ENCODE peak calls at places on chromosome 18, in five cellular contexts. V, H, Y, J and A are unnamed samples.

GRCh38 chr18:30387401-30387800 is 655.1 kb downstream of the DSC3 start:
- DNase-seq in J (no peak), Y (no peak), H (no peak), V (no peak), A (no peak)

GRCh38 chr18:63322908-63323634 is 3.5 kb upstream of the BCL2 start:
- DNase-seq in Y (peak), H (peak), J (peak), V (peak), A (peak)

GRCh38 chr18:12606592-12607315 is 51.2 kb downstream of the SPIRE1 start:
- DNase-seq in Y (peak), J (no peak), H (peak), V (no peak), A (no peak)

GRCh38 chr18:31100598-31101147 is 1.5 kb downstream of the DSC2 start:
- DNase-seq in H (no peak), Y (no peak), V (no peak), J (peak), A (no peak)

GRCh38 chr18:12597775-12598174 is 60.1 kb downstream of the SPIRE1 start:
- DNase-seq in H (no peak), V (no peak), Y (peak), J (no peak), A (no peak)

GRCh38 chr18:69680128-69680527 is 267.5 kb downstream of the CD226 start:
- DNase-seq in J (no peak), H (no peak), Y (no peak), V (no peak), A (no peak)

GRCh38 chr18:13246591-13246990 is 28.0 kb downstream of the LDLRAD4 start:
- DNase-seq in H (no peak), J (no peak), V (no peak), Y (no peak), A (no peak)

GRCh38 chr18:75869197-75869596 is 441.7 kb upstream of the SMIM21 start:
- DNase-seq in Y (no peak), V (no peak), J (no peak), H (no peak), A (no peak)

DNA sequence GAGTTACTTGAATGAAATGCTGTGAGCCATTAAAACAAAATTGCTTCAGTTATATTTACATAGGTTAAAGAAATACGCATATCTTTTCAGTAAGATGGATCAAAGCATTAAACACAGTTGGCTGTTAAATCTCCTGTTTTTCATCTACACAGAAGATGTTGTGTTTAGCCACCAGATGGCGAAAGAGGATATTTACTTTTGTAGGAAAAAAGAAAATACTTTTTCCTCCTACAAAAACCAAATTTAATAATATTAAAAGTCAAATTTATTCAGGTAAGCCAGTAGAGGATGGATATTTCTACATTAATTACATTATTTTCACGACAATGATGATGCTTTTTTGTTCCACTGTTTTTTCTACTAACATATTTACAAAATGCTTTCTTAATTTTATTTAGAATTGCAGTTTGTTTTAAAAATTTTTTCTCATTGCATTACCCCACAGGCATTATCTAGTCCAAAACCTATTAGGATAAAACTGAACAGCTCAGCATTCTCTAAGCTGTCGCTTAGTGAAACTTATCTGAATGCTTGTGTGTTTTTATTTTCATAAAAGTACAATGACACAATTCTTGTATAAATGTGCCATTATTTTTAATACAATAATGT is 173.7 kb downstream of the ASXL3 start:
- DNase-seq in J (no peak), V (peak), H (no peak), Y (peak), A (no peak)
- TF ChIP-seq CTCF in J (peak), V (peak), H (peak), Y (peak), A (no peak)

GRCh38 chr18:68498185-68498584 is 216.7 kb downstream of the TMX3 start:
- DNase-seq in Y (no peak), J (no peak), H (no peak), V (no peak), A (no peak)

GRCh38 chr18:68489018-68489792 is 225.7 kb downstream of the TMX3 start:
- DNase-seq in V (no peak), H (no peak), J (no peak), Y (no peak), A (no peak)

GRCh38 chr18:68500551-68500950 is 214.4 kb downstream of the TMX3 start:
- DNase-seq in J (no peak), H (no peak), V (no peak), Y (no peak), A (no peak)

GRCh38 chr18:68499141-68499540 is 215.8 kb downstream of the TMX3 start:
- DNase-seq in J (no peak), Y (no peak), H (no peak), V (no peak), A (no peak)

GRCh38 chr18:68494802-68495560 is 219.9 kb downstream of the TMX3 start:
- DNase-seq in V (no peak), Y (peak), J (no peak), H (no peak), A (no peak)
- TF ChIP-seq CTCF in V (no peak), Y (no peak), J (no peak), H (no peak), A (no peak)

DNA sequence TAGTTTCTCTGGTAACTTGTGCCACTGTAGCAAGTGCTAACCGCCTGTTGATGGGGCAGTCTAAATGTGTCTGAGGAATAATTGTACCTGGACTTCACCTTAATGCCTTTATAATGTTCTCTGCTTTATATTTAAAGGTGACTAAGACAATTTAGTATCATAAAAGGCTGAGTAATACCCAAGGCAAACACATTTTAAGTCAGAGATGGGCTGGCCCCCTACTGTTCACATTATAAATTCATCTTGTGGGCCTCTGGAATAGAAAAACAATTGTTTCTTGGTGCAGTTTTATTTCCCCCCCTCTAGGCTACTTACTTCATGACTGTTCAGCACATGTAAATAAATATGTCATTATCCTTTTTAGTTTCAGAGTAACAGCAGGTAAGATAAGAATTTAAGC is 559.3 kb upstream of the PIK3C3 start:
- DNase-seq in V (no peak), Y (peak), J (no peak), H (no peak), A (no peak)
- TF ChIP-seq CTCF in V (no peak), Y (peak), J (peak), H (peak), A (no peak)

DNA sequence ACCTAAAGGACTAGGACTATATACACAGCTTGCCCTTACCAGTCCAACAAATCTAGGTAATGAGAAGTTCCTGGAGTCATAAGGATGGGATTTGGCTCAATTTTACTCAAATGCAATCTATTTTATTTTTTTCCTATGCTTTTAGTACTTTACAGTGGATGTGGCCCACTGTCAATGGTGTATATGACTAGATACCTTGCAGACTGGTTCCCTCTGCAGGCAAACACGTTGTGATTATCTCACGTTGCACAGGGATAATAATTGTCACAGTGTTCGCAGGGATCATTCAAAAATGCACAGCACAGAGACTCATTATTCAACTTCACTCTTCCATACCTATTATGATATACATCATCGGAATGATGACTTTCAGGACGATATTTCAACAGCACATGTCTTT is 359.7 kb downstream of the MBD2 start:
- DNase-seq in J (no peak), H (no peak), V (no peak), Y (no peak), A (no peak)
- TF ChIP-seq CTCF in J (no peak), H (peak), V (no peak), Y (no peak), A (no peak)

GRCh38 chr18:77000527-77000926 is 132.1 kb downstream of the MBP start:
- DNase-seq in J (peak), H (no peak), V (peak), Y (peak), A (peak)
- TF ChIP-seq CTCF in J (peak), H (peak), V (peak), Y (peak), A (peak)

GRCh38 chr18:37456395-37456794 is 109.2 kb downstream of the CELF4 start:
- DNase-seq in Y (no peak), H (no peak), V (no peak), J (no peak), A (no peak)
- TF ChIP-seq CTCF in Y (no peak), H (no peak), V (no peak), J (no peak), A (no peak)

GRCh38 chr18:46393230-46393629 is 263.8 kb downstream of the LOXHD1 start:
- DNase-seq in Y (no peak), J (no peak), V (no peak), H (no peak), A (no peak)
- TF ChIP-seq CTCF in Y (no peak), J (no peak), V (peak), H (no peak), A (no peak)

DNA sequence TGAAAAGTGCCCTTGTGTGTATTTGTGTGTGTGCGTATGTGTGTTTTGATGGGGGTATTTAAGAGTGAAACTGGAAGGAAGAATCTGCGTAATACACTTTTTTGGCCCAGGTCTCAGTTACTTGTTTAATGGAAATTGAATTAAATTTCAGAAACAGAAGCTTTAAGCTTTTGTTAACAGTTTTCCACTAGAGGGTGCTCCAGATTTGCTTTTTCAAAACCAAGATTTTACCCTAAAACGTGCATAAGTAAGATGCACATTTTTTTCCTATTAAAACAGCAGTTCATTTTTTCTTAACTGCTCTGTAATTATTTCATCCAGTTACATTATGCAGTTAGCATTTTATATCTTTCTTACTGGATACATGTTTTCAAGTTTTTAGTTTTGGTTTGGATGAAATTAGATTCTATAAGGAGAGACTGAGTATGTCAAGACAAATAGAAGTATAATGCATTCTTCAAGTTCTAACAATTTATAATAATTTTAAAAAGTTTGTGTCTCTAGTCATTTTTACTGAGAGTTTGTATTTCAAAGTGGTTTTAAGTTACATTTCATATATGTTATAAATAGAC is 97.2 kb downstream of the PIK3C3 start:
- DNase-seq in Y (peak), J (no peak), V (no peak), H (no peak), A (no peak)
- TF ChIP-seq CTCF in Y (peak), J (peak), V (no peak), H (peak), A (no peak)

GRCh38 chr18:73924316-73924715 is 223.3 kb downstream of the FBXO15 start:
- DNase-seq in Y (no peak), J (no peak), H (no peak), V (no peak), A (no peak)
- TF ChIP-seq CTCF in Y (no peak), J (no peak), H (no peak), V (no peak), A (no peak)

DNA sequence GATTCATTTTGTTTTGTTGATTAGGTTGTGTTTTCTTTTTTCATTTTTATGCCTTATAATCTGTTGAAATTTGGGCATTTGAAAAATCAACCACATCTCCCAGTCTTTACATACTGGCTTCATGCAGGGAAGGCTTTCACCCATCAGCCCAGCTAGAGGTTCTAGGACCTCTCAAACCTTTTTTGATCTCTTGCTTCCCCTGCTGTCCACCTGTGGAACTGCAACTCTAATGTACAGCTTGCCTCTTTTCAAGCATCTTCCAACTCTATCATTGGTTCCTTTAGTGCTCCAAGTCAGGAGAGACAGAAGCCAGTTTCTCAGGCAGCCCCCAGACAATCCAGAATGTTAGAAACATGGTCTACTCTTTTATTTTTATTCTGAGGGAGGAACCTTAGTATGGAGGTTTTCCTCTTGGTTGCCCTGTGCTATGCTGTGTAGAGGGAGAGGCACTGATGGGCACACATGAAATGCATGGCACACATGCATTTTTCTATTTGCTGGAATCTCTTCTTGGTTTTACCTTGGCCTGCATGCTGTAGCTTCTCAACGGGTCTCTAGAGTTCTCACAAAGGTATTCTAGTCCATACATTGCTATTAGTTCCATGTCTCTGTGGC is 107.2 kb upstream of the L3MBTL4 start:
- DNase-seq in Y (peak), V (peak), J (no peak), H (no peak), A (peak)
- TF ChIP-seq CTCF in Y (peak), V (peak), J (peak), H (peak), A (peak)